ENCODE peak calls at places on chromosomes 11 and 22, in six cellular contexts. T is GM06990, B is sciatic nerve, P is NCI-H187, U is NCI-H460, A is NCI-H69. Y is an unnamed sample.

GRCh38 chr11:94201004-94201465 is 72.4 kb downstream of the PANX1 start:
- DNase-seq in T (no peak), B (no peak), P (no peak), U (no peak), A (no peak), Y (no peak)

GRCh38 chr11:26028294-26028954 is 303.5 kb upstream of the ANO3 start:
- DNase-seq in T (no peak), B (no peak), P (no peak), U (no peak), A (peak; percentile 61), Y (no peak)

GRCh38 chr22:39369186-39369585 is 19.4 kb downstream of the SYNGR1 start:
- DNase-seq in T (no peak), B (no peak), P (no peak), U (no peak), A (no peak), Y (no peak)

GRCh38 chr11:93279911-93280347 is 50.6 kb upstream of the DEUP1 start:
- DNase-seq in T (peak; percentile 43), B (no peak), P (peak; percentile 84), U (no peak), A (peak; percentile 99), Y (no peak)

GRCh38 chr11:133917921-133918605 is 38.7 kb downstream of the IGSF9B start:
- DNase-seq in T (no peak), B (no peak), P (no peak), U (no peak), A (no peak), Y (no peak)

GRCh38 chr11:95045791-95046190 is 3.4 kb upstream of the KDM4F start:
- DNase-seq in T (no peak), B (no peak), P (no peak), U (no peak), A (no peak), Y (no peak)

GRCh38 chr22:45069925-45070324 is 60.1 kb upstream of the PHF21B start:
- DNase-seq in T (no peak), B (no peak), P (no peak), U (no peak), A (no peak), Y (no peak)

GRCh38 chr11:119421941-119422504 is 949 bp downstream of the THY1 start:
- DNase-seq in T (no peak), B (no peak), P (no peak), U (no peak), A (peak; percentile 51), Y (peak; percentile 8)

GRCh38 chr11:75891947-75892739 is 77.1 kb downstream of the UVRAG start:
- DNase-seq in T (peak; percentile 33), B (no peak), P (no peak), U (no peak), A (no peak), Y (no peak)

GRCh38 chr11:112392860-112393259 is 132.2 kb upstream of the PLET1 start:
- DNase-seq in T (no peak), B (no peak), P (peak; percentile 73), U (no peak), A (peak; percentile 97), Y (peak; percentile 65)

GRCh38 chr22:22745225-22746060 is 101.0 kb downstream of the GGTLC2 start:
- DNase-seq in T (peak; percentile 12), B (no peak), P (no peak), U (peak; percentile 14), A (peak; percentile 31), Y (no peak)

GRCh38 chr11:16982256-16982671 is 31.9 kb downstream of the PLEKHA7 start:
- DNase-seq in T (no peak), B (no peak), P (no peak), U (no peak), A (no peak), Y (no peak)

GRCh38 chr22:26667140-26667539 is 9.8 kb downstream of the MIAT start:
- DNase-seq in T (no peak), B (no peak), P (no peak), U (no peak), A (no peak), Y (no peak)

GRCh38 chr11:66888282-66888681 is 31.4 kb downstream of the LRFN4 start:
- DNase-seq in T (no peak), B (no peak), P (no peak), U (no peak), A (no peak), Y (no peak)

GRCh38 chr22:44659140-44659539 is 42.9 kb upstream of the PRR5 start:
- DNase-seq in T (no peak), B (no peak), P (no peak), U (no peak), A (no peak), Y (no peak)

GRCh38 chr22:49969751-49970527 is 9.4 kb downstream of the PIM3 start:
- DNase-seq in T (peak; percentile 33), B (peak; percentile 59), P (no peak), U (no peak), A (no peak), Y (no peak)

GRCh38 chr11:10581481-10582019 is 13.1 kb upstream of the LYVE1 start:
- DNase-seq in T (no peak), B (no peak), P (no peak), U (no peak), A (no peak), Y (no peak)

GRCh38 chr11:128428876-128429416 is 158.4 kb downstream of the ETS1 start:
- DNase-seq in T (no peak), B (no peak), P (no peak), U (no peak), A (no peak), Y (no peak)

GRCh38 chr11:93500759-93501158 is 42.4 kb downstream of the SMCO4 start:
- DNase-seq in T (no peak), B (no peak), P (no peak), U (no peak), A (no peak), Y (no peak)

GRCh38 chr11:2434008-2434407 is 10.3 kb downstream of the TRPM5 start:
- DNase-seq in T (peak; percentile 4), B (no peak), P (no peak), U (no peak), A (no peak), Y (no peak)

GRCh38 chr22:20188567-20188877 is 37.7 kb upstream of the CCDC188 start:
- DNase-seq in T (no peak), B (no peak), P (no peak), U (no peak), A (no peak), Y (no peak)

GRCh38 chr11:69975822-69976221 is 102.3 kb upstream of the ANO1 start:
- DNase-seq in T (no peak), B (no peak), P (no peak), U (no peak), A (no peak), Y (no peak)

Y was measured in NCI-H2227 treated with DMSO at 0.1 percent for 48 hours.